ENCODE peak calls at places on chromosomes 3 and 15, in seven cellular contexts. W, X, N, E, B, Z and J are unnamed samples.

GRCh38 chr3:43181202-43181910 is 75.5 kb upstream of the POMGNT2 start:
- DNase-seq in X (no peak), Z (no peak), B (no peak), N (no peak), W (no peak), E (no peak), J (peak; percentile 12)

GRCh38 chr3:163056874-163057497 is 1560.4 kb downstream of the OTOL1 start:
- DNase-seq in Z (no peak), N (no peak), E (peak; percentile 43), B (peak; percentile 72), X (peak; percentile 59), W (peak; percentile 44), J (peak; percentile 40)

GRCh38 chr15:100918690-100919480 is at the start of gene LRRK1:
- DNase-seq in N (peak; percentile 61), W (peak; percentile 70), E (peak; percentile 26), X (peak; percentile 38), Z (no peak), B (peak; percentile 41), J (no peak)

GRCh38 chr3:105611304-105612192 is 244.8 kb downstream of the ALCAM start:
- DNase-seq in N (no peak), E (no peak), X (no peak), Z (no peak), W (no peak), B (no peak), J (no peak)

GRCh38 chr3:162348912-162349311 is 852.3 kb downstream of the OTOL1 start:
- DNase-seq in N (no peak), Z (no peak), X (no peak), W (no peak), B (no peak), E (no peak), J (no peak)

GRCh38 chr15:56325186-56325585 is 40.0 kb upstream of the TEX9 start:
- DNase-seq in W (no peak), B (peak; percentile 73), Z (peak; percentile 28), X (peak; percentile 4), N (no peak), E (no peak), J (no peak)

GRCh38 chr15:83015361-83015760 is 3.9 kb upstream of the C15orf40 start:
- DNase-seq in W (no peak), E (no peak), X (no peak), N (peak; percentile 6), Z (no peak), B (no peak), J (no peak)

GRCh38 chr3:54046677-54047214 is 75.6 kb upstream of the CACNA2D3 start:
- DNase-seq in N (no peak), X (peak; percentile 61), E (no peak), W (no peak), Z (no peak), B (peak; percentile 99), J (no peak)

GRCh38 chr3:32200991-32201758 is 37.3 kb upstream of the CMTM8 start:
- DNase-seq in X (no peak), E (no peak), W (no peak), B (peak; percentile 59), Z (no peak), N (no peak), J (no peak)

GRCh38 chr3:14266361-14266760 is 87.7 kb downstream of the LSM3 start:
- DNase-seq in Z (peak; percentile 90), N (peak; percentile 53), E (no peak), B (peak; percentile 86), X (peak; percentile 75), W (no peak), J (no peak)

GRCh38 chr3:12638105-12638504 is 25.8 kb downstream of the RAF1 start:
- DNase-seq in N (no peak), E (no peak), W (no peak), Z (no peak), B (peak; percentile 40), X (peak; percentile 61), J (no peak)

GRCh38 chr15:75356006-75356405 is 9.2 kb downstream of the NEIL1 start:
- DNase-seq in Z (no peak), X (no peak), E (no peak), W (no peak), B (no peak), N (no peak), J (no peak)

GRCh38 chr15:75359537-75360250 is 8.7 kb downstream of the MAN2C1 start:
- DNase-seq in N (no peak), W (no peak), E (no peak), B (no peak), X (no peak), Z (no peak), J (no peak)

GRCh38 chr15:75358771-75359536 is 9.5 kb downstream of the MAN2C1 start:
- DNase-seq in B (no peak), Z (no peak), N (no peak), X (no peak), W (no peak), E (no peak), J (no peak)

GRCh38 chr15:75356539-75356938 is 9.7 kb downstream of the NEIL1 start:
- DNase-seq in X (no peak), B (no peak), E (no peak), Z (no peak), W (no peak), N (no peak), J (no peak)

GRCh38 chr15:75357976-75358673 is 10.3 kb downstream of the MAN2C1 start:
- DNase-seq in W (no peak), E (no peak), B (no peak), Z (no peak), N (no peak), X (no peak), J (no peak)
- H3K4me3 ChIP-seq in W (no peak overlapping the region), E (no peak overlapping the region), B (no peak overlapping the region), Z (no peak overlapping the region), N (no peak overlapping the region), X (no peak overlapping the region), J (no peak overlapping the region)

GRCh38 chr3:62368705-62369475 is 4.5 kb downstream of the FEZF2 start:
- DNase-seq in E (no peak), Z (no peak), W (no peak), B (no peak), X (no peak), N (no peak), J (no peak)
- H3K4me3 ChIP-seq in E (peak overlapping the region; percentile 33), Z (no peak overlapping the region), W (no peak overlapping the region), B (no peak overlapping the region), X (no peak overlapping the region), N (no peak overlapping the region), J (no peak overlapping the region)

GRCh38 chr15:66704783-66705113 is 2.7 kb downstream of the SMAD6 start:
- DNase-seq in N (no peak), B (no peak), Z (no peak), E (no peak), W (no peak), X (no peak), J (no peak)

GRCh38 chr15:66704019-66704782 is 2.2 kb downstream of the SMAD6 start:
- DNase-seq in X (no peak), E (no peak), Z (no peak), B (no peak), W (peak; percentile 60), N (no peak), J (no peak)

GRCh38 chr15:66706225-66706732 is 4.2 kb downstream of the SMAD6 start:
- DNase-seq in B (peak; percentile 68), W (no peak), X (peak; percentile 35), E (no peak), N (no peak), Z (no peak), J (no peak)

GRCh38 chr15:66706840-66707239 is 4.8 kb downstream of the SMAD6 start:
- DNase-seq in N (no peak), W (no peak), E (no peak), B (no peak), X (no peak), Z (no peak), J (no peak)

DNA sequence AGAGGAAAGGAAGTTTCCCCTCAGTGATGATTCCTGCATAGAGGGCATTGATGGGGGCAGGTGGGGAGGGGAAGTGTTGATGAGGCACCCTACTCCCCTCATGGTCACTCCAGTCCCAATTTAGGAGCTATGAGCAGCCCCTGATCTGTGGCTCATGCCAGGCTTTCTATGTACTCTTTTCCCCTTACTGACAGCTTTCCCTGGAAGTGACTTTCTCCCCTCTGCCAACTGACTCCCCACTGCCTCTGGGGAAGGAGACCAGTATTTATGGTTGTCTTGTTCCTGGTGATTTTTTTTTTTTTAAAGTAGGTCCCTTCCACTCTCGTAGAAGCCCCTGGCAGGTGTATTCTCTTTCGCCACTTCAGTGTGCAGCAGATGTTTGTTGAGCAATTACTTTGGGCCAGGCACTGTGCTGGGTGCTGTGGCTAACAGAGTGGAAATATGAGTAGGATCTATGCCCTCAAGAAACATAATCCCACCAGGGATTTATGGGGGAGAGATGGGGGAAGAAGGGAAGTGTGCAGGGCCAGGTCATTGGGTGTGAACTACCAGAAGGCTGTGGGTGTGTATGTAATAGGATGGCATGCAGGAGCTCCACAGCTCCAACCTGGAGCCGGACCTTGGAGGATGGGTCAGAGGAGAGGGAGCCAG is 3.4 kb downstream of the SMAD6 start:
- DNase-seq in W (no peak), Z (no peak), E (no peak), B (no peak), X (no peak), N (no peak), J (no peak)
- H3K4me3 ChIP-seq in W (no peak overlapping the region), Z (peak overlapping the region; percentile 79), E (no peak overlapping the region), B (peak overlapping the region; percentile 90), X (peak overlapping the region; percentile 64), N (peak overlapping the region; percentile 81), J (peak overlapping the region; percentile 92)

GRCh38 chr3:172522871-172523818 is at the start of gene TNFSF10:
- DNase-seq in E (no peak), Z (no peak), N (no peak), B (peak; percentile 28), W (peak; percentile 81), X (no peak), J (peak; percentile 62)
- H3K4me3 ChIP-seq in E (no peak within 1 kb of the TSS), Z (no peak within 1 kb of the TSS), N (peak within 1 kb of the TSS; percentile 14), B (peak within 1 kb of the TSS; percentile 42), W (peak within 1 kb of the TSS; percentile 70), X (no peak within 1 kb of the TSS), J (peak within 1 kb of the TSS; percentile 55)

GRCh38 chr3:49005298-49005680 is 1.9 kb upstream of the WDR6 start:
- DNase-seq in B (no peak), W (no peak), N (no peak), Z (no peak), E (no peak), X (no peak), J (no peak)

GRCh38 chr3:49004352-49005297 is 2.6 kb upstream of the WDR6 start:
- DNase-seq in N (no peak), B (no peak), X (no peak), W (no peak), Z (no peak), E (no peak), J (no peak)

GRCh38 chr3:49007068-49007770 is at the start of gene WDR6:
- DNase-seq in E (peak; percentile 98), X (peak; percentile 97), B (peak; percentile 99), N (peak; percentile 96), Z (peak; percentile 90), W (peak; percentile 99), J (peak; percentile 97)

GRCh38 chr3:49006591-49007067 is 562 bp upstream of the WDR6 start:
- DNase-seq in W (no peak), Z (no peak), X (peak; percentile 72), E (no peak), N (no peak), B (peak; percentile 63), J (no peak)

DNA sequence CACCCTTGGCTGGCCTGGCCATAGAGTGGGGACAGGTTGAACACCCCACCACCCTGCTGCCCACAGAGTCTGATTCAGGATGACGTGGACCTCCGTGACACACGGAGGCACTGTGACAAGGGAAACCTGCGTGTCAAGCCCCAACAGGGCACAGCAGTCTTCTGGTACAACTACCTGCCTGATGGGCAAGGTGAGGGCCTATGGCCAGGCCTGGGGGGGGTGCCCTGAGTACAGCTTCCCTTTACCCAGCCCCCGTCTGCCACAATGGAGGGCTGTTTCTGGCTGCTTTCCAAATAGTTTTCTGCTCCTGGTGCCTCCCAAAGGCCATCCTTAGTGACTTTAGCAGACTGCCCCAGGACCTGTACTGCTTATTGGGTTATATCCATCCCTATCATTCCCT is 1.2 kb upstream of the WDR6 start:
- DNase-seq in W (no peak), B (no peak), Z (no peak), X (no peak), E (no peak), N (no peak), J (no peak)
- H3K4me3 ChIP-seq in W (peak overlapping the region; percentile 78), B (peak overlapping the region; percentile 89), Z (peak overlapping the region; percentile 87), X (peak overlapping the region; percentile 84), E (peak overlapping the region; percentile 74), N (no peak overlapping the region), J (peak overlapping the region; percentile 85)